ENCODE peak calls at places on chromosomes 3 and 15, in six cellular contexts. G is lung, K is WERI-Rb-1, D is psoas muscle, A is brain microvascular endothelial cell, M is uterus. Q is an unnamed sample.

GRCh38 chr3:128253150-128253549 is 99.9 kb downstream of the EEFSEC start:
- DNase-seq in K (no peak), D (no peak), M (no peak), A (no peak), G (no peak), Q (no peak)

GRCh38 chr3:159326998-159327397 is 525.1 kb downstream of the MFSD1 start:
- DNase-seq in G (no peak), D (no peak), M (no peak), K (no peak), A (no peak), Q (no peak)

GRCh38 chr3:10964537-10965167 is 27.9 kb upstream of the SLC6A1 start:
- DNase-seq in M (no peak), D (no peak), G (no peak), A (peak), K (no peak), Q (no peak)

GRCh38 chr15:77584201-77584600 is 48.5 kb downstream of the LINGO1 start:
- DNase-seq in K (peak), A (no peak), D (no peak), G (no peak), M (no peak), Q (peak)

GRCh38 chr15:96851613-96852012 is 521.1 kb downstream of the NR2F2 start:
- DNase-seq in M (no peak), A (peak), D (no peak), K (no peak), G (no peak), Q (no peak)

GRCh38 chr3:81170298-81170697 is 591.1 kb downstream of the GBE1 start:
- DNase-seq in A (no peak), D (no peak), M (no peak), K (no peak), G (no peak), Q (no peak)

GRCh38 chr15:50138391-50138790 is 19.4 kb upstream of the ATP8B4 start:
- DNase-seq in G (no peak), A (no peak), K (no peak), M (no peak), D (no peak), Q (no peak)

GRCh38 chr3:17157713-17158112 is 273.0 kb downstream of the PLCL2 start:
- DNase-seq in A (peak), G (no peak), K (no peak), D (no peak), M (no peak), Q (peak)

GRCh38 chr3:62436785-62437184 is 63.4 kb upstream of the FEZF2 start:
- DNase-seq in K (no peak), A (no peak), G (no peak), M (no peak), D (no peak), Q (no peak)

GRCh38 chr3:169305460-169305859 is 358.1 kb downstream of the MECOM start:
- DNase-seq in A (no peak), G (no peak), D (no peak), K (no peak), M (no peak), Q (no peak)

GRCh38 chr3:46512191-46512590 is 14.4 kb downstream of the RTP3 start:
- DNase-seq in M (no peak), D (no peak), K (no peak), G (no peak), A (no peak), Q (no peak)

GRCh38 chr3:46505953-46506352 is 8.2 kb downstream of the RTP3 start:
- DNase-seq in D (no peak), G (no peak), K (no peak), M (no peak), A (no peak), Q (no peak)

GRCh38 chr3:46508850-46509591 is 11.2 kb downstream of the RTP3 start:
- DNase-seq in G (no peak), M (no peak), A (no peak), K (peak), D (no peak), Q (no peak)

GRCh38 chr3:46506526-46506925 is 8.8 kb downstream of the RTP3 start:
- DNase-seq in D (no peak), G (no peak), M (no peak), K (no peak), A (no peak), Q (no peak)

DNA sequence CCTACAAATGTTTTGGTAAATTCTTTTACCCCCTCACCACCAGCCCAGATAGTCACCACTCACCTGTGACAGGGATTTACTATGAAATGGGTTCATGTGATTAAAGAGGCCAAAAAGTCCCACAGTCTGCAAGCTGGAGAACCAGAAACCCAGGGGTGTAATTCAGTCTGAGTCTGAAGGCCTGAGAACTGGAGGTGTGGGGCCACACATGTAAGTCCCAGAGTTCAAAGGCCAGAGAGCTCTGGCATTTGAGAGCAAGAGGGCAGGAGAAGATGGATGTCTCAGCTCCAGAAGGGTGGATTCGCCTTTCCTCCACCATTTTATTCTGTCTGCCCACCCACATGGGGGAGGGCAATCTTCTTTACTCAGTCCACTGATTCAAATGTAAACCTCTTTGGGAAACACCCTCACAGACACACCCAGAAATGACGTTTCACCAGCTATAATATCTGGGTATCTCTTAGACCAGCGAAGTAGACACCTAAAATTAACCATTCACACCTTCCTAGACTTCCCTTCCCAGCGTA is 11.9 kb downstream of the RTP3 start:
- DNase-seq in D (no peak), M (no peak), G (no peak), K (peak), A (no peak), Q (no peak)
- H3K4me3 ChIP-seq in D (no peak), M (no peak), G (no peak), K (peak), A (no peak), Q (no peak)

GRCh38 chr3:176693416-176693815 is 503.9 kb downstream of the TBL1XR1 start:
- DNase-seq in D (no peak), K (no peak), M (no peak), A (no peak), G (no peak), Q (no peak)

GRCh38 chr3:176690470-176690869 is 506.8 kb downstream of the TBL1XR1 start:
- DNase-seq in M (no peak), K (no peak), A (no peak), G (no peak), D (no peak), Q (no peak)

GRCh38 chr3:176697284-176697889 is 499.9 kb downstream of the TBL1XR1 start:
- DNase-seq in G (no peak), K (no peak), A (no peak), D (no peak), M (no peak), Q (no peak)

GRCh38 chr3:176696816-176697215 is 500.5 kb downstream of the TBL1XR1 start:
- DNase-seq in A (no peak), M (no peak), D (no peak), G (no peak), K (no peak), Q (no peak)

DNA sequence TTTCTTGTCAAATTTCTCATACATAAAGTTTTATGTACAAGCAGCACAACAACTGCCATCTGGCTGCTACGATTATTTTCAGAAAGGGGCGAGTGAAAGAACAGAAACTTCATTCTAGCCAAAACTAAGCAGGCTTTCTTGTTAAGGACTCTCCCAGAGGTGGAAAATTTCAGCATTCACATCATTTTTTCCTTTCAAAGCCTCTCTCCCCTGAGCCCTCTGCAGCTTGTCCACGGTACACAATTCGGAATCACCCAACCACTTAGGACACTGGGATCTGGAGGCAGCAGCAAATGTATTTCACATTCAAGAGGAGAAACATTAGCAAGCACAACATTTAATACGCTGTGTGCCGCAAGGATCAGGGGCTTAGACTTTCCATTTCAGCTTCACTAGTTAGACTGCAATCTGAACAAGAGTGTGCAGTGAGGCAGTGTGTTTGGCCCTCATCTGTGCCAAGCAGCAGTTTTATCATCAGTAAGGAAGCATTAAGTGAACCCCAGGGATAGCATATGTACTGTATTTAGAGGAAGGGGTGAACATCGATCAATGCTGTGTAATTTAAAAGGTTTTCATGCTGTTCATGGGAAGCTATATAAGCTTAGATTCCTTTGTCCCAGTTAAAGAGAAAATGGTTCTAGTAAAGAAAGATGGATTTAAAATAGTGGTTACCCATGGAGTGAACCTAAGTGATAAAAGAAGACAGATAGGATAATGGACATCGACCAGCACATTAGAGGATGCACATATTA is 504.9 kb downstream of the TBL1XR1 start:
- DNase-seq in G (no peak), K (no peak), M (no peak), A (no peak), D (no peak), Q (no peak)
- H3K27ac ChIP-seq in G (no peak), K (no peak), M (no peak), A (no peak), D (no peak), Q (no peak)

GRCh38 chr3:194941956-194942483 is 256.3 kb downstream of the FAM43A start:
- DNase-seq in K (no peak), A (no peak), G (no peak), M (no peak), D (no peak), Q (no peak)
- H3K4me3 ChIP-seq in K (no peak), A (no peak), G (no peak), M (no peak), D (no peak), Q (no peak)

DNA sequence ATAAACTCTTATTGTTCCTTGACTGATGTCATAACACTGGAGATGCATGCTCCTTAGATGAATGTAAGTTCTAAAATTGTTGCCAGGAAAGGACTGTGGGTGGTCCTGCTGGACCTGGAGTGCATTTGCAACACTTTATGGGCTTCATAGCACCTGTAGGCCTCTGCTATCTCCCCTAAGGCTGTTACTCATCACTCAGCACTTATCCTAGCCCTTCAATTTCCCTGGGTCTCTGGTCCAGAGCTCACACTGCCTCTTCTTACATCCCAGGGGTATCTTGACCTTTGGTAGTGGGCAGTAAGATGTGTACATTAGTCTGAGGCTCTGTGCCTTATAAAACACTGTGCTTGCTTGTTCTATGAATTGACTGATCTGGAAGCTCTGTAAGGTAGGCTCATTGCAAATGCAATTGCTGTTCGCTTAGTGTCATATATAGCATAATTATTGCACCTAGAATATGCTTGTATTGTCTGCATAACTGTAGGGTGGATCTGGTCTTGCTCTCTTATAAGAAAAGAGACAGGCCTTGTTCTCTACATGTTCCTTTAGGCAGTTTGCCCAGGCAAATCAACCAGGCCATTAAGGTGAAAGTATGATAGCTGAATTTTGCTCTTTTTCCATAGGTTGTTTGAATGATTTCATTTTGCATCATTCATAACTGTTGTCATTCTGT is 35.8 kb downstream of the SLCO3A1 start:
- DNase-seq in M (no peak), D (no peak), G (no peak), K (no peak), A (no peak), Q (no peak)
- H3K27ac ChIP-seq in M (no peak), D (no peak), G (no peak), K (no peak), A (no peak), Q (peak)